ENCODE peak calls at places on chromosomes 3 and 15, in seven cellular contexts. R is spleen; Z is CD4-positive, alpha-beta T cell; E is WERI-Rb-1; Y is ovary; X is pancreas; I is Peyer's patch. S is an unnamed sample. For H3K27me3, the result is how much of the 10 kb centered on the place peaks cover.

GRCh38 chr3:20236603-20237002 is 50.6 kb upstream of the SGO1 start:
- DNase-seq in R (no peak), Z (no peak), E (no peak), Y (no peak), X (peak), I (no peak), S (no peak)

GRCh38 chr3:194381460-194381875 is 11.9 kb upstream of the LRRC15 start:
- DNase-seq in R (peak), Z (no peak), E (no peak), Y (no peak), X (no peak), I (peak), S (peak)

GRCh38 chr3:153670577-153670976 is 450.6 kb upstream of the ARHGEF26 start:
- DNase-seq in R (no peak), Z (no peak), E (no peak), Y (no peak), X (no peak), I (no peak), S (no peak)

GRCh38 chr3:125207507-125207906 is 5.0 kb downstream of the SLC12A8 start:
- DNase-seq in R (no peak), Z (no peak), E (peak), Y (no peak), X (peak), I (peak), S (no peak)

GRCh38 chr3:173529062-173529711 is 131.6 kb downstream of the NLGN1 start:
- DNase-seq in R (no peak), Z (no peak), E (peak), Y (no peak), X (no peak), I (no peak), S (no peak)

GRCh38 chr3:43953814-43954241 is 263.1 kb downstream of the ABHD5 start:
- DNase-seq in R (no peak), Z (no peak), E (no peak), Y (no peak), X (no peak), I (peak), S (no peak)

GRCh38 chr3:46411271-46411670 is 4.2 kb downstream of the CCRL2 start:
- DNase-seq in R (no peak), Z (no peak), E (no peak), Y (no peak), X (no peak), I (no peak), S (no peak)

GRCh38 chr15:40061212-40061901 is 22.4 kb upstream of the SRP14 start:
- DNase-seq in R (peak), Z (no peak), E (no peak), Y (no peak), X (no peak), I (peak), S (no peak)

GRCh38 chr3:174884776-174885568 is 25.8 kb downstream of the NAALADL2 start:
- DNase-seq in R (no peak), Z (no peak), E (no peak), Y (no peak), X (no peak), I (no peak), S (no peak)

GRCh38 chr3:172476339-172476738 is 28.1 kb upstream of the GHSR start:
- DNase-seq in R (no peak), Z (no peak), E (no peak), Y (no peak), X (no peak), I (no peak), S (no peak)

GRCh38 chr3:187286467-187287059 is 5.0 kb downstream of the MASP1 start:
- DNase-seq in R (no peak), Z (no peak), E (no peak), Y (no peak), X (no peak), I (no peak), S (no peak)

GRCh38 chr3:16338999-16339398 is 74.0 kb downstream of the OXNAD1 start:
- DNase-seq in R (no peak), Z (no peak), E (peak), Y (no peak), X (no peak), I (no peak), S (no peak)

GRCh38 chr3:46713898-46714552 is 3.6 kb downstream of the PRSS50 start:
- DNase-seq in R (peak), Z (no peak), E (no peak), Y (no peak), X (no peak), I (peak), S (no peak)

GRCh38 chr3:30752961-30753360 is 141.5 kb downstream of the GADL1 start:
- DNase-seq in R (no peak), Z (no peak), E (no peak), Y (no peak), X (no peak), I (peak), S (no peak)

GRCh38 chr3:30750967-30751366 is 143.5 kb downstream of the GADL1 start:
- DNase-seq in R (no peak), Z (no peak), E (no peak), Y (no peak), X (no peak), I (no peak), S (no peak)

GRCh38 chr3:30747771-30748281 is 141.4 kb downstream of the TGFBR2 start:
- DNase-seq in R (no peak), Z (no peak), E (no peak), Y (no peak), X (no peak), I (no peak), S (no peak)

GRCh38 chr3:30749230-30749629 is 142.8 kb downstream of the TGFBR2 start:
- DNase-seq in R (no peak), Z (no peak), E (no peak), Y (no peak), X (no peak), I (no peak), S (no peak)

GRCh38 chr3:30751610-30752299 is 142.7 kb downstream of the GADL1 start:
- DNase-seq in R (peak), Z (peak), E (peak), Y (peak), X (no peak), I (no peak), S (no peak)
- TF ChIP-seq CTCF in R (peak), Z (peak), E (peak), Y (no peak), X (no peak), I (no peak), S (peak)

DNA sequence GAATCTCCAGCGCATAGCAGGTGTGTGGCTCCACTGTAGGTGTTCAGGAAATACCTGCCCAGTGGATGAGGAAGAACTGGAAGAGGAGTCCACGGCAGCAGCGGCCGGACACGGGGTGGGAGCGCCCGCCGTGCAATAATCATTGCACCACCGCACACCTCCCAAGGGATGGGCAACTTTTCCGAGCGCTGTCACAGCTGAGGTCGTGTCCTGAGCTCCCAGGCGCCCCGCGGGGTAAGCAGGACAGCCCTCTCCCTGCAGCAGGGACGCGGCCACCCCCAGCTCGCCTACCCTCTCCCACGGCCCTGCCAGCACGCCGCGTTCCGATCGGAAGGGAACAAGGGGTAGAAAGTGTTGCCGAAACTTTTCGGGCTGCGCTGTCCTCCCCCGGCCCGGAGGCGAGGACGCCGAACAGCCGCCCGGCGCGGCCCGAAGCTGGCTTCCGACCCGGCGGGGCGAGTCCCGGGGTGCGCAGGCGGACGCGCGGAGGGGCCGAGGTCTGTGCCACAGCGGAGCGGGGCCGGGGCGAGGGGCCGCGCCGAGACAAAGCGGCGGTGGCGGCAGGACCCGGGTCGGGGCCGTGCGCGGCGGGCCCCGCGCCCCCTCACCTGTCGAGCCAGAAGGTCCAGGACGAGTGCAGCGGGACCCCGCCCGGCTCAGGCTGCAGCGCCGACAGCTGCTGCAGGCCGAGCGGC is 471 bp downstream of the EIF4E3 start:
- DNase-seq in R (peak), Z (no peak), E (peak), Y (peak), X (peak), I (peak), S (no peak)
- H3K27me3 ChIP-seq in R (under half), Z (under half), E (under half), Y (under half), X (under half), I (under half), S (under half)

GRCh38 chr15:80475572-80475971 is 71.4 kb downstream of the ARNT2 start:
- DNase-seq in R (no peak), Z (no peak), E (no peak), Y (no peak), X (no peak), I (no peak), S (no peak)
- TF ChIP-seq CTCF in R (no peak), Z (no peak), E (no peak), Y (no peak), X (no peak), I (no peak), S (no peak)

DNA sequence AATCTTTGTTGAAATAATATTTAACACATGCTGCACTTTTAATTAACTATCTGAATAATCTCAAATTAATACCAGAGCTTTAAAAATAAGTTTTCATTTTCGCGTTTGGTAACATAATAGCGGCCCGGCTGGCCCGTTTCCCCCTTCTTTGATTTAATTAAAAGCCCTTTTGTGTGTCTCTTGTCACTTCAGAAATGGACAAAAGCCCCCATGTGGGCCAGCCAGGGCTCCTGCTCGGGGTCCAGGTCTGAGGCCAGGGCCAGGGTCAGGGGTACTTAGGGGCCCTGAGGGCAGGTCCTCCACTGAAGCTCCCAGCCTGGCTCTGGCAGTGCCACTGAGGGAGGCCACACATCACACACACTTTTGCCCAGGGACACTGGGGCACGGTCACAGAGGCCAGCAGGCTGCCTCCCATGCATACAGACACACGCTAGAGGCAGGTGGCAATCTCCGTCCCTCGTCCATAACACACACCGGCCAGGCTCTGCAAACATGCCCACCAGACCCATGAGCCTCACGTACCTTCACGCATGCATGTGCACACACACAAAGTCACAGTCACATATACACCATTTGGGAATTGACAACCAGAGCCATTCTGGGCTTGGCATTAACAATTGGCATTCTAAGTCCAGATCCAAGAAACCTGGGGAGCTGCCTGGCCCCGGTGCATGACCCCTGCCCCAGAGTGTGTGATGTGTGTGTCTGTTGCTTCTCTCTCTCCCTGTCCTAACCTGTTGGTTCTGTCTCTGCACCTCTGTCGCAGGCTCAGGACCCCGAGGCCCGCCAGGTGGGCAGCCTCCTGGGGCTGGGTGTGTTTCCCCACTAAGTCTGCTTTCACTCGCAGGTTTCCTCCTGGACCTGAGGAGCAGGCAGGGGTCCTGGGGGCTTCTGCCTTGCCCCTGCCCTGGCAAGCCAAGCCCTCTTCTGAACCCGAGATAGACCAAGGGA is 38.5 kb downstream of the DNAJB8 start:
- DNase-seq in R (no peak), Z (no peak), E (no peak), Y (no peak), X (no peak), I (no peak), S (no peak)
- H3K27me3 ChIP-seq in R (under half), Z (under half), E (under half), Y (under half), X (under half), I (under half), S (under half)

S was measured in dorsolateral prefrontal cortex.